ENCODE peak calls at places on chromosomes 16 and 17, in four cellular contexts. P, B, O and I are unnamed samples.
A peak's percentile ranks its signal among the peaks of the same experiment; 100 is the strongest.

GRCh38 chr17:70169707-70170597 is 620 bp downstream of the KCNJ2 start:
- DNase-seq in P (no peak), B (peak; percentile 26), O (no peak), I (no peak)

GRCh38 chr16:17351471-17352045 is 119.2 kb downstream of the XYLT1 start:
- DNase-seq in P (no peak), B (no peak), O (no peak), I (no peak)

GRCh38 chr16:87635541-87636049 is 33.3 kb downstream of the JPH3 start:
- DNase-seq in P (no peak), B (peak; percentile 18), O (peak; percentile 5), I (no peak)

GRCh38 chr17:77174928-77175720 is 34.4 kb downstream of the SEC14L1 start:
- DNase-seq in P (no peak), B (no peak), O (no peak), I (no peak)

GRCh38 chr17:77076046-77076882 is 64.5 kb upstream of the SEC14L1 start:
- DNase-seq in P (no peak), B (peak; percentile 17), O (no peak), I (no peak)

GRCh38 chr17:8117980-8118768 is at the start of gene ALOXE3:
- DNase-seq in P (no peak), B (peak; percentile 75), O (no peak), I (no peak)

GRCh38 chr16:66741971-66742396 is 9.4 kb downstream of the DYNC1LI2 start:
- DNase-seq in P (peak; percentile 46), B (peak; percentile 72), O (no peak), I (no peak)

GRCh38 chr17:41785876-41786226 is 660 bp downstream of the JUP start:
- DNase-seq in P (no peak), B (peak; percentile 22), O (no peak), I (no peak)

GRCh38 chr17:80110927-80111701 is 9.7 kb downstream of the GAA start:
- DNase-seq in P (no peak), B (no peak), O (no peak), I (no peak)

GRCh38 chr17:47240806-47241205 is 12.8 kb upstream of the ITGB3 start:
- DNase-seq in P (no peak), B (no peak), O (no peak), I (no peak)

GRCh38 chr16:3907586-3907985 is 27.1 kb upstream of the CREBBP start:
- DNase-seq in P (no peak), B (no peak), O (no peak), I (no peak)

GRCh38 chr16:3529175-3529574 is 28.4 kb downstream of the CLUAP1 start:
- DNase-seq in P (no peak), B (no peak), O (no peak), I (no peak)

GRCh38 chr17:17778308-17779014 is 58.3 kb downstream of the SREBF1 start:
- DNase-seq in P (peak; percentile 74), B (peak; percentile 41), O (no peak), I (no peak)

GRCh38 chr17:40373324-40373723 is 8.8 kb upstream of the GJD3 start:
- DNase-seq in P (no peak), B (peak; percentile 22), O (no peak), I (no peak)

GRCh38 chr16:88141580-88141979 is 190.3 kb downstream of the BANP start:
- DNase-seq in P (no peak), B (no peak), O (no peak), I (no peak)

GRCh38 chr17:46071796-46072195 is 72.7 kb downstream of the STH start:
- DNase-seq in P (no peak), B (no peak), O (no peak), I (no peak)

GRCh38 chr16:29943846-29944669 is 17.8 kb upstream of the TMEM219 start:
- DNase-seq in P (peak; percentile 93), B (peak; percentile 99), O (no peak), I (peak; percentile 99)

DNA sequence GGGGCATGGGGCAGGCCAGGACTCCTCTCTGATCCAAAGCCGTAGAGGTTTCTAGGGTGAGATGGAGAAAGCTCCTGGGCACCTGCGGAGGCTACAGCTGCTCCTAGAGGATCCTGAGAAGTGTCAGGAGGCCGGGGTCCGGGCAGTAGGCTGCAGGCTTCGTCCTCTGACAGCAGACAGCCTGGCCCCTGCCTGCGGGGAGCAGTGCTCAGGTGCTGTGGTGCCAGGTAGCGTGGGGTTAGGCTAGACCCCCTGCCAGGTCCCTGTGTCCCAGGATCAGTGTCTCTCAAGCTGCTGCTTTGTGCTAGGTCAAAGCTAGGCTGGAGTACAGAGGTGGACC is 1.5 kb upstream of the MRPS34 start:
- DNase-seq in P (no peak), B (no peak), O (no peak), I (no peak)
- H3K4me3 ChIP-seq in P (peak overlapping the region; percentile 59), B (no peak overlapping the region), O (no peak overlapping the region), I (peak overlapping the region; percentile 92)

GRCh38 chr17:32267690-32268205 is 2.1 kb downstream of the RHBDL3 start:
- DNase-seq in P (no peak), B (no peak), O (no peak), I (no peak)
- TF ChIP-seq CTCF in P (no peak), B (no peak), O (no peak), I (no peak)

GRCh38 chr17:61498042-61498441 is 45.8 kb downstream of the TBX4 start:
- DNase-seq in P (no peak), B (no peak), O (no peak), I (no peak)
- H3K4me3 ChIP-seq in P (no peak overlapping the region), B (no peak overlapping the region), O (no peak overlapping the region), I (no peak overlapping the region)

GRCh38 chr17:66855204-66855603 is 20.3 kb downstream of the CACNG5 start:
- DNase-seq in P (no peak), B (no peak), O (no peak), I (no peak)
- TF ChIP-seq CTCF in P (no peak), B (no peak), O (no peak), I (peak; percentile 36)

GRCh38 chr17:48722924-48723554 is at the start of gene PRAC2:
- DNase-seq in P (no peak), B (no peak), O (no peak), I (no peak)

GRCh38 chr17:48723555-48724239 is 712 bp downstream of the PRAC2 start:
- DNase-seq in P (no peak), B (no peak), O (no peak), I (no peak)

GRCh38 chr17:48720263-48721008 is 1.9 kb downstream of the PRAC1 start:
- DNase-seq in P (no peak), B (no peak), O (no peak), I (no peak)

GRCh38 chr17:48721009-48721402 is 1.3 kb downstream of the PRAC1 start:
- DNase-seq in P (no peak), B (no peak), O (no peak), I (no peak)

GRCh38 chr17:48722201-48722907 is at the start of gene PRAC1:
- DNase-seq in P (no peak), B (no peak), O (no peak), I (no peak)
- H3K4me3 ChIP-seq in P (no peak within 1 kb of the TSS), B (no peak within 1 kb of the TSS), O (no peak within 1 kb of the TSS), I (no peak within 1 kb of the TSS)

GRCh38 chr17:58491510-58492045 is 3.4 kb upstream of the HSF5 start:
- DNase-seq in P (no peak), B (no peak), O (no peak), I (no peak)

GRCh38 chr17:58484600-58484999 is 3.6 kb downstream of the HSF5 start:
- DNase-seq in P (no peak), B (no peak), O (no peak), I (no peak)

GRCh38 chr17:58488428-58488890 is 251 bp upstream of the HSF5 start:
- DNase-seq in P (no peak), B (no peak), O (no peak), I (no peak)

GRCh38 chr17:58492238-58493121 is 4.3 kb upstream of the HSF5 start:
- DNase-seq in P (no peak), B (no peak), O (no peak), I (no peak)

DNA sequence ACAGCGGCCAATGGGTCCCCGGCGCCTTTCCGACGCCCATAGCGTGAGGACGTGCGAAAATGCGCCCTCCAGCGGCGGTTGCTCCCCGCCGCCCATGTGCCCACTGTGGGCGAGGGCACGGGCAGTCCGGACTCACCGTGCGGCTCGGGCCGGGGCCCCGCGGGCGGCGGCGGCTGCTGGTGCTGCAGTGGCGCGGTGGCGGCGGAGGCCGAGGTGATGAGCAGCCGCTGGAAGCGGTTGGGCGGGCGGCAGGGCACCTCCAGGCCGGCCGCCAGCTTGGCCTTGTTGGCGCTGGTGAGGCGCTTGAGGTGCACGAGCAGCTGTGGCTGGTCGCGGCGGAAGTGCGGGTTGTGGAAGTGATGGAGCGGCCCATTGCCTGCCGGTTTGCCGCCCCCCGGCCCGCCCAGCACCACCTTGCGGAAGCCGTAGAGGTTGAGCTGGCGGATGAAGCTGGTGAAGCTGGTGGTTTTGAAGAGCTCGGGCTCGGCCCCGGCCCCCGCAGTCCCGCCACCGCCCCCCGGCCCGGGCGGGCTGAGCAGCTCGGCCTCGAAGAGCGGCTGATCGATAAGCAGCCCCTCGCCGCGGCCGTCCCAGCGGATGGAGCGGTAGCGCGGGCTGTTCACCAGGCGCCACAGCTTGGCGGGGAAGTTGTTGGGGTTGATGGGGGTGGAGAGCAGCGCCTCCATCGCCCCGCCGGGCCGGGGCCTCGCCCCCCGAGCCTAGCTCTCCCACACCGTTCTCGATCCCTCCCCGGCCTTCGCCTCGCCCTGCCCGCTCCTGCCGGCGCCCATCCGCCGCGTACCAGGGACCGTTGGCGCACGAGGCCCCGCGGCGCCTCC is at the start of gene HSF5:
- DNase-seq in P (no peak), B (peak; percentile 8), O (no peak), I (no peak)
- TF ChIP-seq CTCF in P (no peak), B (no peak), O (peak; percentile 28), I (peak; percentile 14)

DNA sequence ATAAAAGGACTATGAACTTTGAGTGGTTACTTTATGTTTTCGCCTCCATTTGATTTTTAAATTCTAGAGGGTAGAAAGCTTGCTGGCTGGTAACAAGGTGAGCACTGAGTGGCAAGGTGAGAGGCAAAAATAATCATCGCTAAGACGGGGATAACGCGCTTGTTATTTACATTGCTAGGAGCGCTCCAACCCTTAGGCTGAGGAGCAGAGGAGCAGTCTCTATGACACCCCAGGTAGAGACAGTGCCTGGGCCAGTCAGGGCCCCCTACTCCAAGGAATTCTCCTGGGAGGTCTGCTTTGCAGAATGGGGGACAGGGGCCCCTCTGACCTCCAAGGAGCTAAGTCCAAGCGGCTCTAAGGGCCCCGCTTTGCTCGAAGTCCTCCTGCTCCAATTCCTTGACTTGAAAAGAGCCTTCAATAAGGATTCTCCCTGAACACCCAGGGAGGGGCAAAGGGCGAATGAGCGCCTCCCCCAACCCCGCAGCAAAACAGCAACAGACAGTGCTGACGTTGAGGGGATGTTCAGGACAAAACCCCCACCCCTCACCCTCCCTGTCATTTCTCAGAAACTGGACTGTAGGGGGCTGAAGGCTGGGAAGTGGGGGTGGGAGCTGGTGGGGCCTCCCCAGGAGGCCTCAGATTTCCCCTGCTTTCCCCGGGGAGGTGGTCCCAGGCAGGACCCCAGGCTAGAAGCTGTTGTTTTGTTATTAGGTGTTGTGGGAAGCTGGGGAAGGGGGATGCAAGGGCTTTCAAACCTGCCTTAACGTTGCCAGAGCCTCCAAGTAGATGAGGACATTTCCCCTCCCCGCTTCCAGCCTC is 10.2 kb upstream of the FOXF1 start:
- DNase-seq in P (no peak), B (no peak), O (no peak), I (no peak)
- H3K4me3 ChIP-seq in P (no peak overlapping the region), B (no peak overlapping the region), O (no peak overlapping the region), I (no peak overlapping the region)

GRCh38 chr17:57906910-57907309 is 48.3 kb downstream of the CUEDC1 start:
- DNase-seq in P (no peak), B (no peak), O (no peak), I (no peak)
- TF ChIP-seq CTCF in P (peak; percentile 12), B (no peak), O (no peak), I (peak; percentile 13)